ENCODE peak calls at places on chromosome 14, in five cellular contexts. One of them, this sample, is unnamed.

GRCh38 chr14:54001189-54001878 is 44.7 kb upstream of the BMP4 start:
- DNase-seq in pulmonary artery endothelial cell: no peak
- DNase-seq in neural progenitor cell: peak; percentile 34
- DNase-seq in testis: no peak
- DNase-seq in PC-9: no peak
- DNase-seq in this sample: no peak

GRCh38 chr14:44404021-44404420 is 103.1 kb downstream of the FSCB start:
- DNase-seq in pulmonary artery endothelial cell: no peak
- DNase-seq in neural progenitor cell: no peak
- DNase-seq in testis: no peak
- DNase-seq in PC-9: no peak
- DNase-seq in this sample: peak; percentile 3

GRCh38 chr14:75845136-75845804 is 136.5 kb downstream of the TGFB3 start:
- DNase-seq in pulmonary artery endothelial cell: no peak
- DNase-seq in neural progenitor cell: no peak
- DNase-seq in testis: no peak
- DNase-seq in PC-9: no peak
- DNase-seq in this sample: no peak

GRCh38 chr14:28488658-28489057 is 277.9 kb upstream of the FOXG1 start:
- DNase-seq in pulmonary artery endothelial cell: no peak
- DNase-seq in neural progenitor cell: no peak
- DNase-seq in testis: no peak
- DNase-seq in PC-9: no peak
- DNase-seq in this sample: no peak

GRCh38 chr14:90274808-90275454 is 18.6 kb downstream of the PSMC1 start:
- DNase-seq in pulmonary artery endothelial cell: peak; percentile 71
- DNase-seq in neural progenitor cell: no peak
- DNase-seq in testis: peak; percentile 14
- DNase-seq in PC-9: no peak
- DNase-seq in this sample: peak; percentile 70

GRCh38 chr14:79411403-79412174 is 799.7 kb downstream of the DIO2 start:
- DNase-seq in pulmonary artery endothelial cell: no peak
- DNase-seq in neural progenitor cell: no peak
- DNase-seq in testis: no peak
- DNase-seq in PC-9: no peak
- DNase-seq in this sample: peak; percentile 51

GRCh38 chr14:76782115-76782884 is 21.0 kb downstream of the VASH1 start:
- DNase-seq in pulmonary artery endothelial cell: no peak
- DNase-seq in neural progenitor cell: no peak
- DNase-seq in testis: no peak
- DNase-seq in PC-9: no peak
- DNase-seq in this sample: no peak

GRCh38 chr14:26191123-26191522 is 406.7 kb downstream of the NOVA1 start:
- DNase-seq in pulmonary artery endothelial cell: no peak
- DNase-seq in neural progenitor cell: no peak
- DNase-seq in testis: no peak
- DNase-seq in PC-9: no peak
- DNase-seq in this sample: peak; percentile 21

GRCh38 chr14:76958975-76959710 is 69.4 kb downstream of the IRF2BPL start:
- DNase-seq in pulmonary artery endothelial cell: no peak
- DNase-seq in neural progenitor cell: no peak
- DNase-seq in testis: no peak
- DNase-seq in PC-9: peak; percentile 96
- DNase-seq in this sample: peak; percentile 46

GRCh38 chr14:84807673-84808072 is 722.3 kb upstream of the FLRT2 start:
- DNase-seq in pulmonary artery endothelial cell: no peak
- DNase-seq in neural progenitor cell: no peak
- DNase-seq in testis: peak; percentile 37
- DNase-seq in PC-9: no peak
- DNase-seq in this sample: no peak

GRCh38 chr14:80522936-80523335 is 311.6 kb upstream of the DIO2 start:
- DNase-seq in pulmonary artery endothelial cell: no peak
- DNase-seq in neural progenitor cell: no peak
- DNase-seq in testis: no peak
- DNase-seq in PC-9: no peak
- DNase-seq in this sample: peak; percentile 31

GRCh38 chr14:91244501-91244901 is at the start of gene GPR68:
- DNase-seq in pulmonary artery endothelial cell: no peak
- DNase-seq in neural progenitor cell: peak; percentile 71
- DNase-seq in testis: peak; percentile 78
- DNase-seq in PC-9: no peak
- DNase-seq in this sample: no peak

GRCh38 chr14:49946320-49947141 is 53.6 kb downstream of the ARF6 start:
- DNase-seq in pulmonary artery endothelial cell: peak; percentile 52
- DNase-seq in neural progenitor cell: no peak
- DNase-seq in testis: no peak
- DNase-seq in PC-9: peak; percentile 91
- DNase-seq in this sample: peak; percentile 84

GRCh38 chr14:95123895-95124579 is 33.3 kb downstream of the DICER1 start:
- DNase-seq in pulmonary artery endothelial cell: no peak
- DNase-seq in neural progenitor cell: no peak
- DNase-seq in testis: no peak
- DNase-seq in PC-9: no peak
- DNase-seq in this sample: no peak

GRCh38 chr14:59020382-59020781 is 168.1 kb upstream of the DAAM1 start:
- DNase-seq in pulmonary artery endothelial cell: no peak
- DNase-seq in neural progenitor cell: peak; percentile 27
- DNase-seq in testis: peak; percentile 30
- DNase-seq in PC-9: no peak
- DNase-seq in this sample: peak; percentile 27

GRCh38 chr14:88993946-88994345 is 169.5 kb downstream of the TTC8 start:
- DNase-seq in pulmonary artery endothelial cell: no peak
- DNase-seq in neural progenitor cell: no peak
- DNase-seq in testis: no peak
- DNase-seq in PC-9: no peak
- DNase-seq in this sample: peak; percentile 71

GRCh38 chr14:89422181-89422951 is 5.3 kb upstream of the FOXN3 start:
- DNase-seq in pulmonary artery endothelial cell: no peak
- DNase-seq in neural progenitor cell: no peak
- DNase-seq in testis: no peak
- DNase-seq in PC-9: no peak
- DNase-seq in this sample: no peak

GRCh38 chr14:76329951-76330350 is 46.0 kb upstream of the ESRRB start:
- DNase-seq in pulmonary artery endothelial cell: no peak
- DNase-seq in neural progenitor cell: peak; percentile 28
- DNase-seq in testis: no peak
- DNase-seq in PC-9: no peak
- DNase-seq in this sample: no peak

GRCh38 chr14:90969493-90970166 is 90.8 kb downstream of the RPS6KA5 start:
- DNase-seq in pulmonary artery endothelial cell: no peak
- DNase-seq in neural progenitor cell: no peak
- DNase-seq in testis: no peak
- DNase-seq in PC-9: no peak
- DNase-seq in this sample: no peak

GRCh38 chr14:105153739-105154475 is 14.7 kb downstream of the JAG2 start:
- DNase-seq in pulmonary artery endothelial cell: no peak
- DNase-seq in neural progenitor cell: no peak
- DNase-seq in testis: no peak
- DNase-seq in PC-9: no peak
- DNase-seq in this sample: no peak

GRCh38 chr14:99579903-99580570 is 24.0 kb downstream of the CCDC85C start:
- DNase-seq in pulmonary artery endothelial cell: no peak
- DNase-seq in neural progenitor cell: peak; percentile 65
- DNase-seq in testis: no peak
- DNase-seq in PC-9: peak; percentile 95
- DNase-seq in this sample: peak; percentile 96

GRCh38 chr14:50775357-50775756 is 55.6 kb downstream of the NIN start:
- DNase-seq in pulmonary artery endothelial cell: no peak
- DNase-seq in neural progenitor cell: no peak
- DNase-seq in testis: no peak
- DNase-seq in PC-9: peak; percentile 85
- DNase-seq in this sample: peak; percentile 93

GRCh38 chr14:52472728-52473127 is 79.6 kb downstream of the TXNDC16 start:
- DNase-seq in pulmonary artery endothelial cell: no peak
- DNase-seq in neural progenitor cell: no peak
- DNase-seq in testis: no peak
- DNase-seq in PC-9: no peak
- DNase-seq in this sample: no peak

GRCh38 chr14:74437654-74438053 is 11.6 kb upstream of the SYNDIG1L start:
- DNase-seq in pulmonary artery endothelial cell: no peak
- DNase-seq in neural progenitor cell: peak; percentile 74
- DNase-seq in testis: no peak
- DNase-seq in PC-9: peak; percentile 32
- DNase-seq in this sample: no peak

GRCh38 chr14:42110167-42110566 is 503.5 kb downstream of the LRFN5 start:
- DNase-seq in pulmonary artery endothelial cell: no peak
- DNase-seq in neural progenitor cell: peak; percentile 55
- DNase-seq in testis: peak; percentile 27
- DNase-seq in PC-9: no peak
- DNase-seq in this sample: peak; percentile 66

GRCh38 chr14:103224996-103225874 is 102.0 kb downstream of the TNFAIP2 start:
- DNase-seq in pulmonary artery endothelial cell: no peak
- DNase-seq in neural progenitor cell: no peak
- DNase-seq in testis: no peak
- DNase-seq in PC-9: no peak
- DNase-seq in this sample: no peak

GRCh38 chr14:92959761-92960680 is 37.1 kb downstream of the CHGA start:
- DNase-seq in pulmonary artery endothelial cell: no peak
- DNase-seq in neural progenitor cell: no peak
- DNase-seq in testis: no peak
- DNase-seq in PC-9: no peak
- DNase-seq in this sample: no peak

GRCh38 chr14:20782280-20782890 is 1.3 kb downstream of the RNASE6 start:
- DNase-seq in pulmonary artery endothelial cell: no peak
- DNase-seq in neural progenitor cell: peak; percentile 18
- DNase-seq in testis: no peak
- DNase-seq in PC-9: no peak
- DNase-seq in this sample: no peak

GRCh38 chr14:55417955-55418354 is 6.3 kb upstream of the ATG14 start:
- DNase-seq in pulmonary artery endothelial cell: no peak
- DNase-seq in neural progenitor cell: no peak
- DNase-seq in testis: no peak
- DNase-seq in PC-9: no peak
- DNase-seq in this sample: no peak

This sample was measured in HT1080.